ENCODE peak calls at places on chromosome 20, in nine cellular contexts. I is RWPE2, O is HFF-Myc, C is GM10248, Z is astrocyte of the spinal cord, A is GM20000, U is fibroblast of pulmonary artery, Q is A673, S is RWPE1. F is an unnamed sample.

GRCh38 chr20:15491564-15491963 is 1081.7 kb downstream of the KIF16B start:
- DNase-seq in Z (no peak), O (no peak), U (no peak), I (no peak), S (no peak), C (no peak), Q (no peak), A (no peak), F (no peak)

GRCh38 chr20:39702716-39703349 is 740.7 kb downstream of the DHX35 start:
- DNase-seq in Z (no peak), O (no peak), I (no peak), A (no peak), S (no peak), Q (no peak), U (no peak), C (no peak), F (no peak)

GRCh38 chr20:29079769-29080690 is 2177.4 kb upstream of the DEFB115 start:
- DNase-seq in A (no peak), Z (no peak), Q (no peak), C (no peak), S (no peak), I (peak), O (no peak), U (peak), F (peak)

GRCh38 chr20:14481863-14482262 is 144.5 kb upstream of the FLRT3 start:
- DNase-seq in O (no peak), Q (no peak), A (no peak), S (peak), C (no peak), Z (peak), U (peak), I (no peak), F (no peak)

GRCh38 chr20:58043122-58043865 is 185.2 kb downstream of the ANKRD60 start:
- DNase-seq in A (no peak), I (no peak), Q (no peak), Z (no peak), U (no peak), O (no peak), C (no peak), S (no peak), F (no peak)

GRCh38 chr20:33671573-33672288 is 2.5 kb downstream of the NECAB3 start:
- DNase-seq in C (no peak), O (no peak), Z (no peak), U (no peak), A (no peak), Q (no peak), I (peak), S (no peak), F (no peak)

GRCh38 chr20:36506253-36506652 is 35.1 kb upstream of the MYL9 start:
- DNase-seq in U (peak), A (no peak), C (no peak), I (no peak), Q (peak), Z (no peak), S (no peak), O (no peak), F (peak)

GRCh38 chr20:35395728-35396127 is 16.0 kb downstream of the UQCC1 start:
- DNase-seq in A (no peak), C (no peak), Z (peak), U (peak), I (no peak), Q (no peak), O (no peak), S (no peak), F (no peak)

GRCh38 chr20:52654552-52654951 is 317.6 kb upstream of the TSHZ2 start:
- DNase-seq in I (no peak), A (no peak), O (no peak), U (no peak), C (no peak), S (no peak), Q (no peak), Z (no peak), F (no peak)

GRCh38 chr20:3101737-3102574 is 17.4 kb upstream of the AVP start:
- DNase-seq in O (no peak), S (no peak), U (no peak), Q (no peak), Z (no peak), A (no peak), I (no peak), C (no peak), F (no peak)

GRCh38 chr20:64035066-64035932 is 683 bp upstream of the C20orf204 start:
- DNase-seq in C (peak), O (no peak), S (no peak), A (peak), I (no peak), U (no peak), Z (no peak), Q (no peak), F (no peak)

GRCh38 chr20:50916257-50916656 is 15.0 kb downstream of the ADNP start:
- DNase-seq in S (peak), I (no peak), Q (peak), U (peak), C (no peak), O (no peak), A (no peak), Z (no peak), F (no peak)

GRCh38 chr20:20037960-20038359 is 14.3 kb downstream of the CRNKL1 start:
- DNase-seq in U (peak), A (no peak), I (no peak), S (no peak), O (peak), Z (peak), C (no peak), Q (peak), F (no peak)

GRCh38 chr20:3826420-3826819 is 6.1 kb downstream of the AP5S1 start:
- DNase-seq in S (no peak), C (no peak), Q (no peak), O (no peak), A (no peak), I (no peak), U (no peak), Z (no peak), F (no peak)

GRCh38 chr20:3931664-3932063 is 42.5 kb downstream of the PANK2 start:
- DNase-seq in O (no peak), Q (no peak), C (no peak), U (no peak), I (no peak), Z (no peak), S (no peak), A (no peak), F (no peak)

GRCh38 chr20:23331951-23332350 is 18.6 kb upstream of the NXT1 start:
- DNase-seq in O (no peak), Q (peak), A (no peak), I (no peak), S (no peak), C (no peak), Z (peak), U (peak), F (no peak)

GRCh38 chr20:36836591-36837329 is 39.2 kb upstream of the TLDC2 start:
- DNase-seq in Z (peak), I (peak), Q (peak), C (peak), O (no peak), S (no peak), U (peak), A (peak), F (peak)

GRCh38 chr20:52124821-52125220 is 66.8 kb downstream of the ZFP64 start:
- DNase-seq in Q (no peak), S (no peak), U (no peak), O (no peak), Z (no peak), C (no peak), A (no peak), I (no peak), F (no peak)

GRCh38 chr20:17835240-17835940 is 133.2 kb downstream of the SNX5 start:
- DNase-seq in Q (no peak), U (peak), A (no peak), O (no peak), S (peak), I (peak), C (no peak), Z (peak), F (peak)

GRCh38 chr20:24519476-24519875 is 50.0 kb downstream of the SYNDIG1 start:
- DNase-seq in Z (no peak), A (no peak), S (no peak), U (no peak), C (no peak), I (no peak), Q (no peak), O (no peak), F (no peak)

GRCh38 chr20:21522479-21523397 is 8.9 kb upstream of the NKX2-2 start:
- DNase-seq in Z (no peak), I (no peak), S (no peak), Q (peak), U (no peak), O (no peak), A (no peak), C (no peak), F (no peak)

GRCh38 chr20:9323622-9324021 is 190.8 kb upstream of the LAMP5 start:
- DNase-seq in Z (no peak), Q (peak), I (no peak), O (no peak), U (peak), A (no peak), S (no peak), C (no peak), F (peak)

GRCh38 chr20:2822073-2822472 is 5.9 kb downstream of the TMEM239 start:
- DNase-seq in Z (peak), S (no peak), A (peak), U (no peak), Q (no peak), O (no peak), I (no peak), C (peak), F (no peak)

GRCh38 chr20:35305682-35306556 is 13.7 kb upstream of the FAM83C start:
- DNase-seq in A (no peak), S (peak), Z (peak), O (peak), C (no peak), Q (peak), U (peak), I (peak), F (peak)

GRCh38 chr20:63097336-63097831 is 90.6 kb upstream of the BHLHE23 start:
- DNase-seq in I (peak), Z (no peak), Q (no peak), U (no peak), A (no peak), S (no peak), O (no peak), C (no peak), F (no peak)

GRCh38 chr20:50303573-50304500 is 113.2 kb downstream of the CEBPB start:
- DNase-seq in Q (peak), U (peak), I (peak), Z (peak), O (peak), S (no peak), A (no peak), C (no peak), F (no peak)

GRCh38 chr20:6381887-6382286 is 259.1 kb upstream of the FERMT1 start:
- DNase-seq in Q (peak), C (no peak), U (peak), I (no peak), S (peak), A (no peak), O (no peak), Z (peak), F (peak)

GRCh38 chr20:61742097-61742805 is 323.4 kb downstream of the TAF4 start:
- DNase-seq in A (no peak), O (no peak), Z (peak), C (no peak), I (peak), S (no peak), Q (no peak), U (no peak), F (no peak)
- TF ChIP-seq CTCF in A (no peak), O (no peak), Z (no peak), C (no peak), I (no peak), S (no peak), Q (no peak), U (no peak), F (no peak)

DNA sequence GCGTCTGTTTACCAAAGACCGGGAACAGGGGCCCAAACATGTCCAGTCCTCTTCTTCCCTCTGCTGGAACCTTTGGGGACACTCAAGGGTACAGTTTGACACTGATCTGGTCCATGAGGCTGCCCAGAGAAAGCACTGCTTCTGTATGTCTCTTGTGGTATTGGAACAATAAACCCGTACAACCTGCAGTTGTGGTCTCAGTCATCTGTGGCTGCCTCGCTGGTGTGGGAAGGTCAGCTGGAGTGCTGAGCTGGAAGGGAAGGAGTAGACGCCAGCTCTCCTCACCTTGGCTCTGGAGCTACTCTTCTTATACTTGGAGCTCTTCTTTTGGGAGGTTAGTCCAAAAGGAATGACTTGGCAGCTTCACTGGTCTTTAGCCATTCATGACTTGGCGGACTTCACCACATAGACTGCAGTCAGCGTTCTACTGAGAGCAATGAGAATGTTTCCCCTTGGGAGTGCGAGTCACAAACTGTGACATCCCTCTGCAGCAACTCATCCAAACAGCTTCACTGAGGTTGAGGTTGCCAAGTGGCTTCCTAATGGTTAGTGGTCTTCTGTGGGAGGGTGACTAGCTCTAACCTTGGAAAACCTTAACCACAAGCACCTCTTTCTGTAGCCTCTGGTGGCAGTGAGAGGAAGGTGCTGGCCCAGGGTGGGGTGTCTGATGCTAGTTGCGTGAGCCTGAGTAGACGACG is 81.2 kb downstream of the ASXL1 start:
- DNase-seq in I (peak), S (no peak), U (peak), O (no peak), Z (peak), Q (peak), A (no peak), C (no peak), F (no peak)
- TF ChIP-seq CTCF in I (peak), S (no peak), U (no peak), O (no peak), Z (peak), Q (no peak), A (no peak), C (no peak), F (no peak)

DNA sequence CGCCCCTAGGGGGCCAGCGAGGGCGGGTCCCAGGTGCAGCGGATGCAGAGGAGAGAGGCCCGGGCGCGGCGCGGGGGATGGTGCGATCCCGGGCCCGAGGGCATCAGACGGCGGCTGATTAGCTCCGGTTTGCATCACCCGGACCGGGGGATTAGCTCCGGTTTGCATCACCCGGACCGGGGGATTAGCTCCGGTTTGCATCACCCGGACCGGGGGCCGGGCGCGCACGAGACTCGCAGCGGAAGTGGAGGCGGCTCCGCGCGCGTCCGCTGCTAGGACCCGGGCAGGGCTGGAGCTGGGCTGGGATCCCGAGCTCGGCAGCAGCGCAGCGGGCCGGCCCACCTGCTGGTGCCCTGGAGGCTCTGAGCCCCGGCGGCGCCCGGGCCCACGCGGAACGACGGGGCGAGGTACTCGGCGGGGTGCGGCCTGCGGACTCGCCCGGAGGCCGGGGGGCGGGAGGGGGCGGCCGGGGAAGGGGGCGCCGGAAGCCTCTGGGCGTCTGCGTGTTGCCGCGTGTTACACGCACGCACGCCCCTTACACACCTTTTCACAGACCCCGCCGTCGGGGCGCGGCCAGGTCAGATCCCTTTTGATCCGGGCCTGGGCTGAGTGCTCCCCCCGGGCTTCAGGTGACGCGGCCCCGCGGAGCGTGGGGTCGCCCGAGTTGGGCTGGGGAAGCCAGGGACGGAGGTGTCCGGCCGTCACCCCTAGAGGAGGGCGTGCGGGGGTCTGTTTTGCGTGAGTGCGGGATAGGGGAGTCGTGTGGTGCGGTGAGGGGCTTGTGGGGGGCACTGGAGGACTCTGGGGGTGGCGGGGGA is 412 bp downstream of the TRIB3 start:
- DNase-seq in C (peak), O (no peak), A (peak), Z (peak), S (peak), Q (peak), U (peak), I (peak), F (peak)
- TF ChIP-seq CTCF in C (no peak), O (no peak), A (peak), Z (peak), S (no peak), Q (no peak), U (peak), I (peak), F (peak)

DNA sequence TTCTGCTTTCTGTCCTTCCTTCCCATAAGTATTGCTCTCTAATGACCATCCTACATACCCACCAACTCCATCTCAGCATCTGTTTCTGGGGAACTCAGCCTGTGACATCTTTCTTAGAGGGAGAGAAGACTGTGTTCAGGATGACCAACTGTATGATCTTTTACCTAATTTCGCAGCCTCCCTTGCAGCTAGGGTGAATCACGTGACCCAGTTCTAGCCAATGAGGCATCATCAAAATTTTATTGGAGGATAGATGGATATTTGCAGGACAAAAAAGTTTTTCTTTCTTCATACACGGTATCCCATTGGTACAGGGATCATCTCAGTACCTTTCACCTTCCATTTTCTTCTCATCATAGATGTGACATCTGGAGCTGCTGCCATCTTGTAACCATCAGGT is 14.4 kb upstream of the MC3R start:
- DNase-seq in S (no peak), Q (no peak), U (no peak), C (no peak), A (no peak), Z (no peak), I (no peak), O (no peak), F (no peak)
- TF ChIP-seq CTCF in S (no peak), Q (no peak), U (no peak), C (no peak), A (no peak), Z (no peak), I (no peak), O (no peak), F (no peak)

GRCh38 chr20:44689809-44690208 is 25.4 kb upstream of the CCN5 start:
- DNase-seq in C (no peak), O (no peak), S (no peak), Z (no peak), U (no peak), I (no peak), Q (no peak), A (no peak), F (no peak)

GRCh38 chr20:44686934-44687333 is 28.2 kb upstream of the CCN5 start:
- DNase-seq in S (no peak), C (no peak), A (no peak), Z (no peak), O (no peak), I (no peak), U (no peak), Q (no peak), F (no peak)

GRCh38 chr20:44690781-44691423 is 24.3 kb upstream of the CCN5 start:
- DNase-seq in U (peak), I (no peak), O (no peak), S (no peak), Q (no peak), A (no peak), C (no peak), Z (no peak), F (no peak)

GRCh38 chr20:44691424-44692423 is 23.4 kb upstream of the CCN5 start:
- DNase-seq in S (no peak), C (no peak), O (no peak), Z (no peak), U (no peak), A (no peak), Q (no peak), I (no peak), F (no peak)

DNA sequence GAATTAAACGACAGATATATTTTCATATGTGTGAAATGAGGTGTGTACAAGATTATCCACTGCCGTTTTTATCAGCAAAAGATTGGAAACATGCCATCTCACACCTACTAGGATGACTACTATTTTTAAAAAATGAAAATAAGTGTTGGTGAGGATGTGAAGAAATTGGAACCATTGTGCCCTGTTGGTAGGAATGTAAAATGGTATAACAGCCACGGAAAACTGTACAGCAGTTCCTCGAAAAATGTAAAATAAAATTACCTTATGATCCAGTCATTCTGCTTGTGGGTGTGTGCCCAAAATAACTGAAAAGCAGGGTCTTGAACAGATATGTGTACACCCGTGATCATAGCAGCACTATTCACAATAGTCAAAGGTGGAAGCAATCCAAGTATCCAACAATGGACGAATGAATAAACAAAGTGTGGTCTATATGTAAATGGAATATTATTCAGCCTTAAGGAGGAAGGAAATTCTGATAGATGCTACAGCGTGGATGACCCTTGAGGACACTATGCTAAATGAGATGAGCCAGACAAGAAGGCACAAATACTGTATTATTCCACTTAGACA is 27.0 kb upstream of the CCN5 start:
- DNase-seq in S (no peak), O (no peak), Z (no peak), U (no peak), C (no peak), A (no peak), Q (no peak), I (no peak), F (no peak)
- TF ChIP-seq CTCF in S (no peak), O (no peak), Z (peak), U (peak), C (no peak), A (no peak), Q (no peak), I (peak), F (no peak)

GRCh38 chr20:16556299-16556698 is 16.9 kb downstream of the KIF16B start:
- DNase-seq in O (no peak), C (no peak), Q (no peak), Z (no peak), S (peak), I (no peak), U (peak), A (no peak), F (no peak)
- TF ChIP-seq CTCF in O (no peak), C (no peak), Q (no peak), Z (no peak), S (no peak), I (no peak), U (no peak), A (no peak), F (no peak)